ENCODE peak calls at places on chromosomes 5 and 9, in seven cellular contexts. One of them, this sample, is unnamed.

GRCh38 chr5:133533541-133533940 is 78.8 kb downstream of the FSTL4 start:
- DNase-seq in activated naive CD8-positive, alpha-beta T cell treated with anti-CD3 and anti-CD28 coated beads, Interleukin-2, amount 50 U/mL, for 24 hours: no peak
- DNase-seq in upper lobe of right lung: no peak
- DNase-seq in WTC11: no peak
- DNase-seq in stimulated activated CD4-positive, alpha-beta T cell treated with anti-CD3 and anti-CD28 coated beads, TNF-alpha, amount 100 ng/mL, for 48 hours: no peak
- DNase-seq in MV-4-11: no peak
- DNase-seq in epithelial cell of prostate: no peak
- DNase-seq in this sample: no peak

GRCh38 chr9:73038613-73039012 is 85.8 kb upstream of the ALDH1A1 start:
- DNase-seq in epithelial cell of prostate: no peak
- DNase-seq in activated naive CD8-positive, alpha-beta T cell treated with anti-CD3 and anti-CD28 coated beads, Interleukin-2, amount 50 U/mL, for 24 hours: no peak
- DNase-seq in WTC11: peak; percentile 12
- DNase-seq in MV-4-11: no peak
- DNase-seq in stimulated activated CD4-positive, alpha-beta T cell treated with anti-CD3 and anti-CD28 coated beads, TNF-alpha, amount 100 ng/mL, for 48 hours: no peak
- DNase-seq in upper lobe of right lung: peak; percentile 58
- DNase-seq in this sample: no peak

GRCh38 chr9:98808411-98808815 is 943 bp downstream of the GALNT12 start:
- DNase-seq in activated naive CD8-positive, alpha-beta T cell treated with anti-CD3 and anti-CD28 coated beads, Interleukin-2, amount 50 U/mL, for 24 hours: peak; percentile 26
- DNase-seq in upper lobe of right lung: peak; percentile 93
- DNase-seq in epithelial cell of prostate: no peak
- DNase-seq in WTC11: no peak
- DNase-seq in stimulated activated CD4-positive, alpha-beta T cell treated with anti-CD3 and anti-CD28 coated beads, TNF-alpha, amount 100 ng/mL, for 48 hours: no peak
- DNase-seq in MV-4-11: no peak
- DNase-seq in this sample: no peak

GRCh38 chr5:74767579-74767913 is 497 bp downstream of the NSA2 start:
- DNase-seq in WTC11: no peak
- DNase-seq in upper lobe of right lung: no peak
- DNase-seq in activated naive CD8-positive, alpha-beta T cell treated with anti-CD3 and anti-CD28 coated beads, Interleukin-2, amount 50 U/mL, for 24 hours: no peak
- DNase-seq in epithelial cell of prostate: no peak
- DNase-seq in stimulated activated CD4-positive, alpha-beta T cell treated with anti-CD3 and anti-CD28 coated beads, TNF-alpha, amount 100 ng/mL, for 48 hours: no peak
- DNase-seq in MV-4-11: peak; percentile 38
- DNase-seq in this sample: no peak

GRCh38 chr9:27467486-27467885 is 56.6 kb upstream of the IFNK start:
- DNase-seq in epithelial cell of prostate: no peak
- DNase-seq in MV-4-11: no peak
- DNase-seq in WTC11: no peak
- DNase-seq in activated naive CD8-positive, alpha-beta T cell treated with anti-CD3 and anti-CD28 coated beads, Interleukin-2, amount 50 U/mL, for 24 hours: no peak
- DNase-seq in stimulated activated CD4-positive, alpha-beta T cell treated with anti-CD3 and anti-CD28 coated beads, TNF-alpha, amount 100 ng/mL, for 48 hours: no peak
- DNase-seq in upper lobe of right lung: no peak
- DNase-seq in this sample: no peak

GRCh38 chr5:145856285-145856818 is 16.5 kb downstream of the GRXCR2 start:
- DNase-seq in MV-4-11: no peak
- DNase-seq in epithelial cell of prostate: no peak
- DNase-seq in upper lobe of right lung: peak; percentile 67
- DNase-seq in activated naive CD8-positive, alpha-beta T cell treated with anti-CD3 and anti-CD28 coated beads, Interleukin-2, amount 50 U/mL, for 24 hours: no peak
- DNase-seq in stimulated activated CD4-positive, alpha-beta T cell treated with anti-CD3 and anti-CD28 coated beads, TNF-alpha, amount 100 ng/mL, for 48 hours: peak; percentile 22
- DNase-seq in WTC11: peak; percentile 73
- DNase-seq in this sample: no peak

GRCh38 chr5:149310947-149311675 is 34.2 kb upstream of the GRPEL2 start:
- DNase-seq in stimulated activated CD4-positive, alpha-beta T cell treated with anti-CD3 and anti-CD28 coated beads, TNF-alpha, amount 100 ng/mL, for 48 hours: no peak
- DNase-seq in upper lobe of right lung: no peak
- DNase-seq in WTC11: no peak
- DNase-seq in epithelial cell of prostate: no peak
- DNase-seq in MV-4-11: no peak
- DNase-seq in activated naive CD8-positive, alpha-beta T cell treated with anti-CD3 and anti-CD28 coated beads, Interleukin-2, amount 50 U/mL, for 24 hours: no peak
- DNase-seq in this sample: no peak

GRCh38 chr5:100841358-100842076 is 61.6 kb downstream of the ST8SIA4 start:
- DNase-seq in upper lobe of right lung: no peak
- DNase-seq in stimulated activated CD4-positive, alpha-beta T cell treated with anti-CD3 and anti-CD28 coated beads, TNF-alpha, amount 100 ng/mL, for 48 hours: no peak
- DNase-seq in MV-4-11: no peak
- DNase-seq in activated naive CD8-positive, alpha-beta T cell treated with anti-CD3 and anti-CD28 coated beads, Interleukin-2, amount 50 U/mL, for 24 hours: no peak
- DNase-seq in WTC11: no peak
- DNase-seq in epithelial cell of prostate: no peak
- DNase-seq in this sample: no peak

GRCh38 chr5:87121315-87122170 is 146.1 kb upstream of the RASA1 start:
- DNase-seq in epithelial cell of prostate: no peak
- DNase-seq in MV-4-11: peak; percentile 86
- DNase-seq in stimulated activated CD4-positive, alpha-beta T cell treated with anti-CD3 and anti-CD28 coated beads, TNF-alpha, amount 100 ng/mL, for 48 hours: peak; percentile 17
- DNase-seq in WTC11: no peak
- DNase-seq in upper lobe of right lung: no peak
- DNase-seq in activated naive CD8-positive, alpha-beta T cell treated with anti-CD3 and anti-CD28 coated beads, Interleukin-2, amount 50 U/mL, for 24 hours: no peak
- DNase-seq in this sample: no peak

GRCh38 chr9:74729129-74729710 is 158.5 kb downstream of the TRPM6 start:
- DNase-seq in epithelial cell of prostate: no peak
- DNase-seq in WTC11: no peak
- DNase-seq in upper lobe of right lung: no peak
- DNase-seq in MV-4-11: no peak
- DNase-seq in activated naive CD8-positive, alpha-beta T cell treated with anti-CD3 and anti-CD28 coated beads, Interleukin-2, amount 50 U/mL, for 24 hours: no peak
- DNase-seq in stimulated activated CD4-positive, alpha-beta T cell treated with anti-CD3 and anti-CD28 coated beads, TNF-alpha, amount 100 ng/mL, for 48 hours: no peak
- DNase-seq in this sample: no peak

GRCh38 chr5:6567835-6568234 is 65.0 kb downstream of the NSUN2 start:
- DNase-seq in MV-4-11: no peak
- DNase-seq in stimulated activated CD4-positive, alpha-beta T cell treated with anti-CD3 and anti-CD28 coated beads, TNF-alpha, amount 100 ng/mL, for 48 hours: no peak
- DNase-seq in upper lobe of right lung: no peak
- DNase-seq in epithelial cell of prostate: no peak
- DNase-seq in activated naive CD8-positive, alpha-beta T cell treated with anti-CD3 and anti-CD28 coated beads, Interleukin-2, amount 50 U/mL, for 24 hours: no peak
- DNase-seq in WTC11: no peak
- DNase-seq in this sample: no peak

GRCh38 chr5:150121448-150122157 is 34.0 kb downstream of the PDGFRB start:
- DNase-seq in epithelial cell of prostate: no peak
- DNase-seq in upper lobe of right lung: peak; percentile 57
- DNase-seq in WTC11: no peak
- DNase-seq in activated naive CD8-positive, alpha-beta T cell treated with anti-CD3 and anti-CD28 coated beads, Interleukin-2, amount 50 U/mL, for 24 hours: no peak
- DNase-seq in MV-4-11: no peak
- DNase-seq in stimulated activated CD4-positive, alpha-beta T cell treated with anti-CD3 and anti-CD28 coated beads, TNF-alpha, amount 100 ng/mL, for 48 hours: no peak
- DNase-seq in this sample: no peak

GRCh38 chr9:130240410-130241197 is 25.0 kb upstream of the HMCN2 start:
- DNase-seq in epithelial cell of prostate: no peak
- DNase-seq in MV-4-11: peak; percentile 85
- DNase-seq in WTC11: peak; percentile 52
- DNase-seq in stimulated activated CD4-positive, alpha-beta T cell treated with anti-CD3 and anti-CD28 coated beads, TNF-alpha, amount 100 ng/mL, for 48 hours: peak; percentile 40
- DNase-seq in activated naive CD8-positive, alpha-beta T cell treated with anti-CD3 and anti-CD28 coated beads, Interleukin-2, amount 50 U/mL, for 24 hours: peak; percentile 41
- DNase-seq in upper lobe of right lung: no peak
- DNase-seq in this sample: no peak

GRCh38 chr9:97038551-97038908 is 412 bp downstream of the CTSV start:
- DNase-seq in WTC11: no peak
- DNase-seq in upper lobe of right lung: no peak
- DNase-seq in activated naive CD8-positive, alpha-beta T cell treated with anti-CD3 and anti-CD28 coated beads, Interleukin-2, amount 50 U/mL, for 24 hours: no peak
- DNase-seq in stimulated activated CD4-positive, alpha-beta T cell treated with anti-CD3 and anti-CD28 coated beads, TNF-alpha, amount 100 ng/mL, for 48 hours: no peak
- DNase-seq in MV-4-11: no peak
- DNase-seq in epithelial cell of prostate: no peak
- DNase-seq in this sample: no peak

GRCh38 chr9:77907581-77907980 is 124.0 kb downstream of the GNAQ start:
- DNase-seq in upper lobe of right lung: no peak
- DNase-seq in epithelial cell of prostate: no peak
- DNase-seq in WTC11: no peak
- DNase-seq in stimulated activated CD4-positive, alpha-beta T cell treated with anti-CD3 and anti-CD28 coated beads, TNF-alpha, amount 100 ng/mL, for 48 hours: no peak
- DNase-seq in activated naive CD8-positive, alpha-beta T cell treated with anti-CD3 and anti-CD28 coated beads, Interleukin-2, amount 50 U/mL, for 24 hours: no peak
- DNase-seq in MV-4-11: no peak
- DNase-seq in this sample: no peak

GRCh38 chr9:26850995-26851394 is 41.6 kb downstream of the CAAP1 start:
- DNase-seq in activated naive CD8-positive, alpha-beta T cell treated with anti-CD3 and anti-CD28 coated beads, Interleukin-2, amount 50 U/mL, for 24 hours: no peak
- DNase-seq in stimulated activated CD4-positive, alpha-beta T cell treated with anti-CD3 and anti-CD28 coated beads, TNF-alpha, amount 100 ng/mL, for 48 hours: no peak
- DNase-seq in upper lobe of right lung: no peak
- DNase-seq in epithelial cell of prostate: no peak
- DNase-seq in WTC11: no peak
- DNase-seq in MV-4-11: no peak
- DNase-seq in this sample: no peak

GRCh38 chr5:35202319-35203111 is 27.8 kb downstream of the PRLR start:
- DNase-seq in stimulated activated CD4-positive, alpha-beta T cell treated with anti-CD3 and anti-CD28 coated beads, TNF-alpha, amount 100 ng/mL, for 48 hours: peak; percentile 31
- DNase-seq in epithelial cell of prostate: no peak
- DNase-seq in WTC11: peak; percentile 79
- DNase-seq in MV-4-11: peak; percentile 20
- DNase-seq in upper lobe of right lung: no peak
- DNase-seq in activated naive CD8-positive, alpha-beta T cell treated with anti-CD3 and anti-CD28 coated beads, Interleukin-2, amount 50 U/mL, for 24 hours: peak; percentile 39
- DNase-seq in this sample: no peak

GRCh38 chr9:111597852-111598729 is 1.4 kb downstream of the PTGR1 start:
- DNase-seq in epithelial cell of prostate: no peak
- DNase-seq in activated naive CD8-positive, alpha-beta T cell treated with anti-CD3 and anti-CD28 coated beads, Interleukin-2, amount 50 U/mL, for 24 hours: peak; percentile 61
- DNase-seq in upper lobe of right lung: peak; percentile 81
- DNase-seq in stimulated activated CD4-positive, alpha-beta T cell treated with anti-CD3 and anti-CD28 coated beads, TNF-alpha, amount 100 ng/mL, for 48 hours: peak; percentile 38
- DNase-seq in WTC11: peak; percentile 72
- DNase-seq in MV-4-11: peak; percentile 58
- DNase-seq in this sample: no peak

GRCh38 chr5:135426102-135427082 is 20.8 kb downstream of the DCANP1 start:
- DNase-seq in MV-4-11: peak; percentile 77
- DNase-seq in stimulated activated CD4-positive, alpha-beta T cell treated with anti-CD3 and anti-CD28 coated beads, TNF-alpha, amount 100 ng/mL, for 48 hours: peak; percentile 8
- DNase-seq in upper lobe of right lung: no peak
- DNase-seq in WTC11: no peak
- DNase-seq in epithelial cell of prostate: no peak
- DNase-seq in activated naive CD8-positive, alpha-beta T cell treated with anti-CD3 and anti-CD28 coated beads, Interleukin-2, amount 50 U/mL, for 24 hours: no peak
- DNase-seq in this sample: no peak

GRCh38 chr9:116978155-116978554 is 291.1 kb downstream of the TRIM32 start:
- DNase-seq in upper lobe of right lung: no peak
- DNase-seq in WTC11: no peak
- DNase-seq in MV-4-11: no peak
- DNase-seq in epithelial cell of prostate: no peak
- DNase-seq in activated naive CD8-positive, alpha-beta T cell treated with anti-CD3 and anti-CD28 coated beads, Interleukin-2, amount 50 U/mL, for 24 hours: no peak
- DNase-seq in stimulated activated CD4-positive, alpha-beta T cell treated with anti-CD3 and anti-CD28 coated beads, TNF-alpha, amount 100 ng/mL, for 48 hours: no peak
- DNase-seq in this sample: no peak

GRCh38 chr5:54517174-54517511 is 416 bp upstream of the SNX18 start:
- DNase-seq in stimulated activated CD4-positive, alpha-beta T cell treated with anti-CD3 and anti-CD28 coated beads, TNF-alpha, amount 100 ng/mL, for 48 hours: no peak
- DNase-seq in WTC11: no peak
- DNase-seq in MV-4-11: no peak
- DNase-seq in epithelial cell of prostate: no peak
- DNase-seq in activated naive CD8-positive, alpha-beta T cell treated with anti-CD3 and anti-CD28 coated beads, Interleukin-2, amount 50 U/mL, for 24 hours: no peak
- DNase-seq in upper lobe of right lung: no peak
- DNase-seq in this sample: no peak

GRCh38 chr9:136280535-136281315 is 23.2 kb downstream of the CCDC187 start:
- DNase-seq in activated naive CD8-positive, alpha-beta T cell treated with anti-CD3 and anti-CD28 coated beads, Interleukin-2, amount 50 U/mL, for 24 hours: no peak
- DNase-seq in epithelial cell of prostate: no peak
- DNase-seq in MV-4-11: no peak
- DNase-seq in upper lobe of right lung: no peak
- DNase-seq in WTC11: no peak
- DNase-seq in stimulated activated CD4-positive, alpha-beta T cell treated with anti-CD3 and anti-CD28 coated beads, TNF-alpha, amount 100 ng/mL, for 48 hours: no peak
- DNase-seq in this sample: no peak

GRCh38 chr5:1781107-1781506 is 18.5 kb downstream of the MRPL36 start:
- DNase-seq in epithelial cell of prostate: no peak
- DNase-seq in WTC11: no peak
- DNase-seq in upper lobe of right lung: no peak
- DNase-seq in stimulated activated CD4-positive, alpha-beta T cell treated with anti-CD3 and anti-CD28 coated beads, TNF-alpha, amount 100 ng/mL, for 48 hours: no peak
- DNase-seq in activated naive CD8-positive, alpha-beta T cell treated with anti-CD3 and anti-CD28 coated beads, Interleukin-2, amount 50 U/mL, for 24 hours: no peak
- DNase-seq in MV-4-11: no peak
- DNase-seq in this sample: no peak

GRCh38 chr5:164052536-164053090 is 547.2 kb downstream of the MAT2B start:
- DNase-seq in activated naive CD8-positive, alpha-beta T cell treated with anti-CD3 and anti-CD28 coated beads, Interleukin-2, amount 50 U/mL, for 24 hours: no peak
- DNase-seq in epithelial cell of prostate: no peak
- DNase-seq in stimulated activated CD4-positive, alpha-beta T cell treated with anti-CD3 and anti-CD28 coated beads, TNF-alpha, amount 100 ng/mL, for 48 hours: no peak
- DNase-seq in upper lobe of right lung: no peak
- DNase-seq in WTC11: no peak
- DNase-seq in MV-4-11: no peak
- DNase-seq in this sample: no peak

GRCh38 chr5:58842851-58843250 is 260.0 kb downstream of the RAB3C start:
- DNase-seq in WTC11: no peak
- DNase-seq in activated naive CD8-positive, alpha-beta T cell treated with anti-CD3 and anti-CD28 coated beads, Interleukin-2, amount 50 U/mL, for 24 hours: no peak
- DNase-seq in upper lobe of right lung: no peak
- DNase-seq in MV-4-11: peak; percentile 18
- DNase-seq in epithelial cell of prostate: no peak
- DNase-seq in stimulated activated CD4-positive, alpha-beta T cell treated with anti-CD3 and anti-CD28 coated beads, TNF-alpha, amount 100 ng/mL, for 48 hours: no peak
- DNase-seq in this sample: no peak

GRCh38 chr9:34374905-34375552 is 1.7 kb downstream of the MYORG start:
- DNase-seq in upper lobe of right lung: no peak
- DNase-seq in MV-4-11: no peak
- DNase-seq in stimulated activated CD4-positive, alpha-beta T cell treated with anti-CD3 and anti-CD28 coated beads, TNF-alpha, amount 100 ng/mL, for 48 hours: no peak
- DNase-seq in WTC11: peak; percentile 33
- DNase-seq in activated naive CD8-positive, alpha-beta T cell treated with anti-CD3 and anti-CD28 coated beads, Interleukin-2, amount 50 U/mL, for 24 hours: no peak
- DNase-seq in epithelial cell of prostate: no peak
- DNase-seq in this sample: no peak

GRCh38 chr9:79610019-79610760 is 38.4 kb downstream of the TLE4 start:
- DNase-seq in upper lobe of right lung: no peak
- DNase-seq in stimulated activated CD4-positive, alpha-beta T cell treated with anti-CD3 and anti-CD28 coated beads, TNF-alpha, amount 100 ng/mL, for 48 hours: no peak
- DNase-seq in MV-4-11: no peak
- DNase-seq in WTC11: no peak
- DNase-seq in epithelial cell of prostate: no peak
- DNase-seq in activated naive CD8-positive, alpha-beta T cell treated with anti-CD3 and anti-CD28 coated beads, Interleukin-2, amount 50 U/mL, for 24 hours: no peak
- DNase-seq in this sample: no peak

GRCh38 chr9:116141864-116142561 is 11.6 kb upstream of the PAPPA start:
- DNase-seq in activated naive CD8-positive, alpha-beta T cell treated with anti-CD3 and anti-CD28 coated beads, Interleukin-2, amount 50 U/mL, for 24 hours: no peak
- DNase-seq in MV-4-11: no peak
- DNase-seq in WTC11: no peak
- DNase-seq in upper lobe of right lung: no peak
- DNase-seq in stimulated activated CD4-positive, alpha-beta T cell treated with anti-CD3 and anti-CD28 coated beads, TNF-alpha, amount 100 ng/mL, for 48 hours: no peak
- DNase-seq in epithelial cell of prostate: no peak
- DNase-seq in this sample: no peak

GRCh38 chr5:1177826-1178528 is 23.4 kb upstream of the SLC6A19 start:
- DNase-seq in upper lobe of right lung: no peak
- DNase-seq in activated naive CD8-positive, alpha-beta T cell treated with anti-CD3 and anti-CD28 coated beads, Interleukin-2, amount 50 U/mL, for 24 hours: no peak
- DNase-seq in WTC11: no peak
- DNase-seq in stimulated activated CD4-positive, alpha-beta T cell treated with anti-CD3 and anti-CD28 coated beads, TNF-alpha, amount 100 ng/mL, for 48 hours: no peak
- DNase-seq in MV-4-11: no peak
- DNase-seq in epithelial cell of prostate: no peak
- DNase-seq in this sample: no peak

GRCh38 chr5:73405691-73406090 is 42.9 kb downstream of the FOXD1 start:
- DNase-seq in stimulated activated CD4-positive, alpha-beta T cell treated with anti-CD3 and anti-CD28 coated beads, TNF-alpha, amount 100 ng/mL, for 48 hours: no peak
- DNase-seq in upper lobe of right lung: no peak
- DNase-seq in WTC11: no peak
- DNase-seq in activated naive CD8-positive, alpha-beta T cell treated with anti-CD3 and anti-CD28 coated beads, Interleukin-2, amount 50 U/mL, for 24 hours: no peak
- DNase-seq in MV-4-11: no peak
- DNase-seq in epithelial cell of prostate: no peak
- DNase-seq in this sample: no peak

GRCh38 chr9:112757300-112757883 is 6.8 kb downstream of the SNX30 start:
- DNase-seq in epithelial cell of prostate: no peak
- DNase-seq in upper lobe of right lung: no peak
- DNase-seq in activated naive CD8-positive, alpha-beta T cell treated with anti-CD3 and anti-CD28 coated beads, Interleukin-2, amount 50 U/mL, for 24 hours: no peak
- DNase-seq in WTC11: no peak
- DNase-seq in stimulated activated CD4-positive, alpha-beta T cell treated with anti-CD3 and anti-CD28 coated beads, TNF-alpha, amount 100 ng/mL, for 48 hours: no peak
- DNase-seq in MV-4-11: no peak
- DNase-seq in this sample: no peak

GRCh38 chr5:55645304-55645703 is 66.8 kb downstream of the SLC38A9 start:
- DNase-seq in epithelial cell of prostate: no peak
- DNase-seq in activated naive CD8-positive, alpha-beta T cell treated with anti-CD3 and anti-CD28 coated beads, Interleukin-2, amount 50 U/mL, for 24 hours: no peak
- DNase-seq in MV-4-11: no peak
- DNase-seq in stimulated activated CD4-positive, alpha-beta T cell treated with anti-CD3 and anti-CD28 coated beads, TNF-alpha, amount 100 ng/mL, for 48 hours: no peak
- DNase-seq in WTC11: no peak
- DNase-seq in upper lobe of right lung: no peak
- DNase-seq in this sample: no peak

GRCh38 chr9:80285325-80285724 is 713.6 kb downstream of the TLE4 start:
- DNase-seq in WTC11: peak; percentile 14
- DNase-seq in stimulated activated CD4-positive, alpha-beta T cell treated with anti-CD3 and anti-CD28 coated beads, TNF-alpha, amount 100 ng/mL, for 48 hours: no peak
- DNase-seq in upper lobe of right lung: no peak
- DNase-seq in MV-4-11: no peak
- DNase-seq in epithelial cell of prostate: no peak
- DNase-seq in activated naive CD8-positive, alpha-beta T cell treated with anti-CD3 and anti-CD28 coated beads, Interleukin-2, amount 50 U/mL, for 24 hours: no peak
- DNase-seq in this sample: no peak

GRCh38 chr9:137726764-137727163 is 108.0 kb downstream of the EHMT1 start:
- DNase-seq in activated naive CD8-positive, alpha-beta T cell treated with anti-CD3 and anti-CD28 coated beads, Interleukin-2, amount 50 U/mL, for 24 hours: no peak
- DNase-seq in MV-4-11: no peak
- DNase-seq in stimulated activated CD4-positive, alpha-beta T cell treated with anti-CD3 and anti-CD28 coated beads, TNF-alpha, amount 100 ng/mL, for 48 hours: no peak
- DNase-seq in upper lobe of right lung: no peak
- DNase-seq in epithelial cell of prostate: no peak
- DNase-seq in WTC11: no peak
- DNase-seq in this sample: no peak